ENCODE peak calls at places on chromosomes 7 and 10, in four cellular contexts. S, J, W and R are unnamed samples.

GRCh38 chr7:70566659-70567058 is 565.3 kb upstream of the GALNT17 start:
- DNase-seq in W (no peak), J (no peak), S (no peak), R (no peak)

GRCh38 chr7:40469481-40469880 is 334.7 kb downstream of the SUGCT start:
- DNase-seq in S (no peak), J (no peak), W (no peak), R (no peak)

GRCh38 chr10:109966961-109967738 is 40.6 kb upstream of the ADD3 start:
- DNase-seq in S (no peak), W (no peak), J (peak), R (no peak)

GRCh38 chr7:129845178-129845971 is 107.4 kb downstream of the UBE2H start:
- DNase-seq in J (no peak), S (no peak), W (no peak), R (peak)

GRCh38 chr7:96388620-96389383 is 66.9 kb upstream of the SLC25A13 start:
- DNase-seq in S (no peak), W (no peak), J (no peak), R (no peak)

GRCh38 chr7:114885836-114886235 is 36.1 kb upstream of the MDFIC start:
- DNase-seq in S (no peak), J (no peak), W (no peak), R (no peak)

GRCh38 chr10:112792487-112793196 is 157.4 kb upstream of the TCF7L2 start:
- DNase-seq in S (peak), W (no peak), J (no peak), R (no peak)

GRCh38 chr7:150384406-150385239 is 5.5 kb downstream of the ZNF775 start:
- DNase-seq in S (no peak), J (no peak), W (no peak), R (no peak)

GRCh38 chr7:124701955-124702354 is 63.6 kb downstream of the GPR37 start:
- DNase-seq in W (no peak), S (peak), J (no peak), R (no peak)

GRCh38 chr7:46003896-46004875 is 83.1 kb upstream of the IGFBP3 start:
- DNase-seq in J (no peak), S (no peak), W (no peak), R (no peak)

DNA sequence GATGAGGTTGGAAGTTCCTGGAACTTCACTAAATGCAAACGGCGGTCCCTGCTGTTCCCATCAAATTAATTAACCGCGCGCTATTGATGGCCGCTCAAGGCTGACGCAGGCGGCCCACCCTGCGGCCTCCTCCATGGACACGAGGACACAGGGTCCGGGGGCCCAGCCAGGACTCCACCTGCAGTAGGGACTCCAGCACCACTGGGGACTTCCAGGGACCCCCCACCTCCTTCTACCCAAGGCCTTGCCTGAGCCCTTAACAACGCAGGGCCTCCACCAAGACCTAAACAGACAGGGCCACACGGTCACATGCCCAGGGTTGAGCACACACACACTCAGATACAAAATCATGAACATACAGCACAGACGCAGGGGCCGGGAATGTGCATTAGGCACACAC is 13.7 kb downstream of the POLL start:
- DNase-seq in W (no peak), S (no peak), J (no peak), R (no peak)
- TF ChIP-seq TARDBP in W (no peak), S (no peak), J (no peak), R (no peak)

DNA sequence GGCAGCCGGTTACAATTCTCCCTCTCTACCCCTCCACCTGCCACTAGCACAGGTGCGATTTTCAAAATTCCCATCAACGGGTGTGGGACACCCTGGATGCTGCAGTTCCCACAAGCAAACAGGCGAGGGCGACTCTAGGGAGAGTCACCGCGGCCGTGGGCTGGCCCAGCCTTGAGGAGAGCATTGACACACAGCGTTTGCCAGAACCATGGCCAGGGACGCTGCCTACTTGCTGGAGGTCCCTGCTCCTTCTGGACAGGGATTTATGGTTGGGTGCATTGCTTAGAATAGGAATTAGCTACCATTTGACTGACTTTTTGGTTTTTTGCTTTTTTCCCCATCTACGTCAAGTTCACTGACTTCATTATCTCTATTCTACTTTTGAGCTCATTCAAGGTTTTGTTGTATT is 19.0 kb upstream of the CLDN4 start:
- DNase-seq in S (peak), W (no peak), J (peak), R (peak)
- TF ChIP-seq TARDBP in S (no peak), W (no peak), J (no peak), R (no peak)

DNA sequence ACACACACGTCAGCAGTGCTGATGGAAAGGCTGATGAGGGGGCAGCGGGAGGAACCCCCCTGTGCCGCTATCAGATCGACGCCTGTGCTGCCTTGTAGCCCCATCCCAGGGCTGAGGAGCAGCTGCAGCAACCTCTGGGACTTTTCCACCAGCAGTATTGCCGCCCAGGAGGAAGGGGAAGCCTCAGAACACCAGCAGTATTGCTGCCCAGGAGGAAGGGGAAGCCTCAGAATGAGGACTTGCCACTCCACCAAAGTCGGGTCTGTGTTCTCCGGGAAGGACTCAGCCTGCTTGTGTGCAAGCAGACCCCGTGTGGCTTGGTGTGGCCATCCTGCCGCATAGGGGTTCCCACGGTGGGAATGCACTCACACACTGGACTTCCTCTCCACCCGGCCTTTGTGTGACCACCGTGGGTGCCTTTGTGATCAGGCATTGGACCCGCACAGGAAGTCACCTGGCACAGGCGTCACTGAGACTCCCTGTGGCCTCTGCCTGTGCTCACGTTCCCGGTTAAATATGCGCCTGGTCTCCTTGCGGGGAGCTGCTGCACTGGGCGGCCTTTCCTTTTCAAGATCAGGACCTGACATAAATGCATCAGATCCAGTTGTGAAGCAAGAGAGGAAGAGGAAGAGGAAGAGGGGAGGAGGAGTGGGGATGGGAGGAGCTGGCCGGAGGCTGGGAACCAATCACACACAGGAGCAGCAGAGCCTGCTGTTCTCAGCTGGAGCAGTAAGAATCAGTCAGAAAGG is 248.5 kb downstream of the DNAJB6 start:
- DNase-seq in S (no peak), J (no peak), W (no peak), R (no peak)
- TF ChIP-seq TARDBP in S (no peak), J (no peak), W (no peak), R (no peak)

GRCh38 chr10:77424257-77424656 is 213.4 kb downstream of the KCNMA1 start:
- DNase-seq in J (no peak), S (no peak), W (no peak), R (no peak)
- TF ChIP-seq TARDBP in J (no peak), S (no peak), W (no peak), R (no peak)